ENCODE peak calls at places on chromosomes 1 and 21, in seven cellular contexts. N is amygdala; F is activated CD8-positive, alpha-beta memory T cell treated with anti-CD3 and anti-CD28 coated beads, Interleukin-2, amount 50 U/mL, for 48 hours; E is cardiac fibroblast; W is T-helper 17 cell; P is mucosa of gallbladder; R is uterus. C is an unnamed sample.

GRCh38 chr1:160576430-160576829 is 2.9 kb downstream of the CD84 start:
- DNase-seq in N (no peak), F (no peak), E (no peak), W (no peak), P (no peak), R (no peak), C (no peak)

GRCh38 chr21:25176637-25177412 is 430.5 kb downstream of the MRPL39 start:
- DNase-seq in N (no peak), F (no peak), E (no peak), W (no peak), P (no peak), R (no peak), C (no peak)

GRCh38 chr1:117606608-117607261 is 887 bp downstream of the TENT5C start:
- DNase-seq in N (no peak), F (peak), E (peak), W (peak), P (no peak), R (peak), C (no peak)

GRCh38 chr1:17007121-17007520 is 4.6 kb downstream of the ATP13A2 start:
- DNase-seq in N (no peak), F (no peak), E (no peak), W (no peak), P (no peak), R (no peak), C (no peak)

GRCh38 chr1:206979379-206980043 is 9.3 kb upstream of the FCAMR start:
- DNase-seq in N (no peak), F (no peak), E (peak), W (no peak), P (no peak), R (no peak), C (no peak)

GRCh38 chr1:31786366-31787060 is 22.4 kb upstream of the ADGRB2 start:
- DNase-seq in N (no peak), F (peak), E (no peak), W (no peak), P (no peak), R (no peak), C (no peak)

GRCh38 chr1:218930472-218930871 is 243.2 kb upstream of the LYPLAL1 start:
- DNase-seq in N (no peak), F (no peak), E (no peak), W (no peak), P (no peak), R (no peak), C (no peak)

GRCh38 chr1:41889506-41890414 is 29.0 kb downstream of the HIVEP3 start:
- DNase-seq in N (no peak), F (no peak), E (no peak), W (no peak), P (no peak), R (no peak), C (no peak)

GRCh38 chr1:206753141-206753540 is 17.4 kb upstream of the IL19 start:
- DNase-seq in N (no peak), F (no peak), E (no peak), W (no peak), P (no peak), R (no peak), C (no peak)

GRCh38 chr1:197269053-197269452 is 1.0 kb downstream of the CRB1 start:
- DNase-seq in N (peak), F (no peak), E (no peak), W (no peak), P (no peak), R (no peak), C (no peak)

GRCh38 chr1:36782785-36783184 is 251.5 kb downstream of the GRIK3 start:
- DNase-seq in N (no peak), F (no peak), E (no peak), W (no peak), P (peak), R (no peak), C (no peak)

GRCh38 chr1:10693497-10694273 is 102.8 kb downstream of the CASZ1 start:
- DNase-seq in N (no peak), F (peak), E (peak), W (peak), P (no peak), R (no peak), C (no peak)

GRCh38 chr1:60972841-60973364 is 109.5 kb upstream of the NFIA start:
- DNase-seq in N (no peak), F (no peak), E (peak), W (no peak), P (no peak), R (no peak), C (no peak)

GRCh38 chr1:157113631-157114030 is 14.0 kb upstream of the ETV3L start:
- DNase-seq in N (no peak), F (peak), E (no peak), W (no peak), P (no peak), R (no peak), C (no peak)

GRCh38 chr1:77831566-77831965 is 52.1 kb downstream of the MIGA1 start:
- DNase-seq in N (no peak), F (no peak), E (peak), W (no peak), P (no peak), R (no peak), C (no peak)

GRCh38 chr1:228340686-228341449 is 65.8 kb downstream of the TRIM11 start:
- DNase-seq in N (no peak), F (no peak), E (peak), W (peak), P (no peak), R (peak), C (no peak)

GRCh38 chr1:200075522-200075921 is 48.0 kb downstream of the NR5A2 start:
- DNase-seq in N (no peak), F (no peak), E (peak), W (no peak), P (no peak), R (no peak), C (no peak)

GRCh38 chr1:152029144-152029936 is 7.5 kb downstream of the S100A11 start:
- DNase-seq in N (no peak), F (no peak), E (peak), W (no peak), P (no peak), R (no peak), C (no peak)

GRCh38 chr1:156813750-156814570 is 2.7 kb downstream of the SH2D2A start:
- DNase-seq in N (no peak), F (peak), E (peak), W (peak), P (peak), R (peak), C (no peak)

GRCh38 chr1:192807221-192807967 is 1.4 kb upstream of the RGS2 start:
- DNase-seq in N (no peak), F (no peak), E (peak), W (no peak), P (no peak), R (no peak), C (no peak)

GRCh38 chr1:183674339-183674738 is 21.2 kb upstream of the APOBEC4 start:
- DNase-seq in N (no peak), F (no peak), E (peak), W (no peak), P (no peak), R (no peak), C (no peak)

GRCh38 chr1:165828581-165829329 is 1.3 kb downstream of the UCK2 start:
- DNase-seq in N (no peak), F (peak), E (peak), W (no peak), P (peak), R (peak), C (no peak)

GRCh38 chr1:196002906-196003305 is 605.3 kb downstream of the KCNT2 start:
- DNase-seq in N (no peak), F (no peak), E (no peak), W (no peak), P (no peak), R (no peak), C (no peak)

GRCh38 chr1:232984577-232985425 is 34.4 kb downstream of the NTPCR start:
- DNase-seq in N (no peak), F (no peak), E (no peak), W (no peak), P (no peak), R (no peak), C (no peak)

GRCh38 chr1:145545055-145545454 is 62.7 kb upstream of the GPR89A start:
- DNase-seq in N (no peak), F (no peak), E (no peak), W (no peak), P (no peak), R (no peak), C (no peak)

GRCh38 chr1:165161130-165161529 is 195.4 kb downstream of the LMX1A start:
- DNase-seq in N (no peak), F (no peak), E (no peak), W (no peak), P (no peak), R (no peak), C (no peak)

GRCh38 chr1:43432171-43432860 is 21.4 kb downstream of the HYI start:
- DNase-seq in N (no peak), F (no peak), E (no peak), W (no peak), P (no peak), R (peak), C (no peak)

GRCh38 chr1:230141002-230141648 is 74.1 kb downstream of the GALNT2 start:
- DNase-seq in N (no peak), F (no peak), E (peak), W (no peak), P (no peak), R (no peak), C (no peak)

C was measured in nucleus accumbens.